ENCODE peak calls at places on chromosomes 5 and 9, in nine cellular contexts. B is tibial artery; P is CD8-positive, alpha-beta T cell; U is WERI-Rb-1; V is heart left ventricle; G is body of pancreas; E is CD4-positive, alpha-beta memory T cell; I is right lobe of liver; L is left ventricle myocardium inferior. Y is an unnamed sample.

GRCh38 chr9:137000177-137000930 is 4.0 kb upstream of the CLIC3 start:
- DNase-seq in B (no peak), P (no peak), U (no peak), V (no peak), G (no peak), E (peak; percentile 45), I (no peak), L (no peak), Y (peak; percentile 52)

GRCh38 chr5:130280528-130281217 is 376.4 kb downstream of the CHSY3 start:
- DNase-seq in B (no peak), P (no peak), U (no peak), V (no peak), G (peak; percentile 47), E (no peak), I (no peak), L (no peak), Y (no peak)

GRCh38 chr5:77163453-77163852 is 47.0 kb upstream of the PDE8B start:
- DNase-seq in B (no peak), P (no peak), U (no peak), V (no peak), G (no peak), E (no peak), I (no peak), L (no peak), Y (no peak)

GRCh38 chr9:91166796-91167366 is 194.8 kb downstream of the AUH start:
- DNase-seq in B (no peak), P (no peak), U (no peak), V (no peak), G (no peak), E (no peak), I (no peak), L (no peak), Y (no peak)

GRCh38 chr9:135904121-135904520 is 3.2 kb downstream of the CAMSAP1 start:
- DNase-seq in B (no peak), P (no peak), U (no peak), V (no peak), G (no peak), E (no peak), I (no peak), L (no peak), Y (no peak)

GRCh38 chr5:110268283-110268682 is 458.2 kb downstream of the TMEM232 start:
- DNase-seq in B (no peak), P (no peak), U (no peak), V (no peak), G (no peak), E (no peak), I (no peak), L (no peak), Y (no peak)

GRCh38 chr9:137461663-137462395 is 2.7 kb upstream of the NSMF start:
- DNase-seq in B (peak; percentile 75), P (peak; percentile 94), U (no peak), V (no peak), G (peak; percentile 52), E (peak; percentile 88), I (peak; percentile 49), L (no peak), Y (no peak)

GRCh38 chr5:150661821-150662596 is 958 bp downstream of the MYOZ3 start:
- DNase-seq in B (no peak), P (no peak), U (no peak), V (no peak), G (no peak), E (no peak), I (no peak), L (no peak), Y (no peak)

GRCh38 chr9:121576281-121577075 is 75.0 kb upstream of the DAB2IP start:
- DNase-seq in B (no peak), P (no peak), U (peak; percentile 64), V (no peak), G (no peak), E (no peak), I (no peak), L (no peak), Y (no peak)

GRCh38 chr5:147509041-147509709 is 693 bp downstream of the DPYSL3 start:
- DNase-seq in B (peak; percentile 69), P (no peak), U (peak; percentile 50), V (peak; percentile 32), G (no peak), E (no peak), I (peak; percentile 26), L (peak; percentile 26), Y (peak; percentile 19)

GRCh38 chr9:119951591-119951990 is 582.4 kb upstream of the BRINP1 start:
- DNase-seq in B (no peak), P (no peak), U (no peak), V (no peak), G (no peak), E (no peak), I (no peak), L (no peak), Y (no peak)

GRCh38 chr5:61280766-61281427 is 51.2 kb upstream of the ZSWIM6 start:
- DNase-seq in B (no peak), P (no peak), U (no peak), V (peak; percentile 74), G (peak; percentile 69), E (no peak), I (no peak), L (peak; percentile 51), Y (peak; percentile 54)

GRCh38 chr9:89022071-89022721 is 30.9 kb downstream of the S1PR3 start:
- DNase-seq in B (peak; percentile 55), P (no peak), U (no peak), V (no peak), G (peak; percentile 16), E (no peak), I (no peak), L (no peak), Y (no peak)

GRCh38 chr5:99034336-99034735 is 105.5 kb upstream of the CHD1 start:
- DNase-seq in B (no peak), P (no peak), U (peak; percentile 48), V (no peak), G (no peak), E (no peak), I (no peak), L (no peak), Y (no peak)

GRCh38 chr5:89281211-89281610 is 398.2 kb upstream of the MEF2C start:
- DNase-seq in B (no peak), P (no peak), U (peak; percentile 16), V (no peak), G (no peak), E (no peak), I (no peak), L (no peak), Y (no peak)

GRCh38 chr5:90557871-90558270 is 726 bp upstream of the ADGRV1 start:
- DNase-seq in B (no peak), P (no peak), U (no peak), V (no peak), G (no peak), E (no peak), I (no peak), L (no peak), Y (no peak)

GRCh38 chr5:90554358-90555006 is 4.1 kb upstream of the ADGRV1 start:
- DNase-seq in B (no peak), P (no peak), U (no peak), V (no peak), G (no peak), E (no peak), I (no peak), L (no peak), Y (no peak)

GRCh38 chr5:90558344-90559192 is at the start of gene ADGRV1:
- DNase-seq in B (peak; percentile 60), P (no peak), U (peak; percentile 98), V (peak; percentile 29), G (peak; percentile 95), E (peak; percentile 3), I (peak; percentile 65), L (peak; percentile 16), Y (peak; percentile 93)

GRCh38 chr5:90555666-90556065 is 2.9 kb upstream of the ADGRV1 start:
- DNase-seq in B (no peak), P (no peak), U (no peak), V (no peak), G (no peak), E (no peak), I (no peak), L (no peak), Y (no peak)

DNA sequence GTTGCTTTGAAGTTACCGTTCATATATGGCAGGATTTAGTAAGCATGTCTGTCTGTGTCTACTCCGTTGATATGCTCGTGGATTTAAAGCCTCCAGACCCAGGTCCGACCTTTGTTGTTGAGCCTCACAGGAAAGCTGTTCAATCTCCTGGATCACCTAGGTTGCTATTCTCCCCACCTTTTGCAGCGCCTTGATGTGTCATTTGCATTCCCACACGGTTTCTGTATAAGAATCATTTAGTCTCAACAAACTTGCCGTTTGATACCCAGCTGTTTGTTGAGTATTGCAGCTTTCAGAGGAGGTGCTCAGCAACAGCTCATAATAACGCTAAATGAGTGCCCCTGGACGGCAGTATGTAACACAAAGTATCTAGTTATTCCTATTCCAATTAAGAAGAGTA is 1.2 kb upstream of the ADGRV1 start:
- DNase-seq in B (no peak), P (no peak), U (no peak), V (no peak), G (no peak), E (no peak), I (no peak), L (no peak), Y (no peak)
- H3K27me3 ChIP-seq in B (peaks cover 45% of the 10 kb centered on the region), P (peaks cover 29% of the 10 kb centered on the region), U (no peaks in the 10 kb centered on the region), V (peaks cover 33% of the 10 kb centered on the region), G (no peaks in the 10 kb centered on the region), E (peaks cover 8% of the 10 kb centered on the region), I (peaks cover 21% of the 10 kb centered on the region), L (peaks cover 96% of the 10 kb centered on the region), Y (peaks cover 9% of the 10 kb centered on the region)

GRCh38 chr5:101658433-101658832 is 637.7 kb downstream of the SLCO4C1 start:
- DNase-seq in B (no peak), P (no peak), U (no peak), V (no peak), G (no peak), E (no peak), I (no peak), L (no peak), Y (no peak)

GRCh38 chr5:101664071-101664791 is 631.9 kb downstream of the SLCO4C1 start:
- DNase-seq in B (no peak), P (no peak), U (no peak), V (no peak), G (no peak), E (no peak), I (no peak), L (no peak), Y (no peak)

GRCh38 chr5:101663543-101663942 is 632.5 kb downstream of the SLCO4C1 start:
- DNase-seq in B (no peak), P (no peak), U (no peak), V (no peak), G (no peak), E (no peak), I (no peak), L (no peak), Y (no peak)

GRCh38 chr5:101662263-101662662 is 633.8 kb downstream of the SLCO4C1 start:
- DNase-seq in B (no peak), P (no peak), U (no peak), V (no peak), G (no peak), E (no peak), I (no peak), L (no peak), Y (no peak)
- H3K27me3 ChIP-seq in B (no peaks in the 10 kb centered on the region), P (no peaks in the 10 kb centered on the region), U (no peaks in the 10 kb centered on the region), V (no peaks in the 10 kb centered on the region), G (no peaks in the 10 kb centered on the region), E (no peaks in the 10 kb centered on the region), I (no peaks in the 10 kb centered on the region), L (no peaks in the 10 kb centered on the region), Y (no peaks in the 10 kb centered on the region)

GRCh38 chr5:135541969-135542502 is 6.3 kb upstream of the NEUROG1 start:
- DNase-seq in B (no peak), P (no peak), U (no peak), V (no peak), G (no peak), E (no peak), I (no peak), L (no peak), Y (no peak)
- H3K27me3 ChIP-seq in B (peaks cover 82% of the 10 kb centered on the region), P (peaks cover 26% of the 10 kb centered on the region), U (no peaks in the 10 kb centered on the region), V (peaks cover 75% of the 10 kb centered on the region), G (peaks cover 22% of the 10 kb centered on the region), E (peaks cover 28% of the 10 kb centered on the region), I (peaks cover 17% of the 10 kb centered on the region), L (peaks cover 100% of the 10 kb centered on the region), Y (peaks cover 14% of the 10 kb centered on the region)

GRCh38 chr9:78539188-78539587 is 242.3 kb downstream of the PSAT1 start:
- DNase-seq in B (no peak), P (no peak), U (no peak), V (no peak), G (no peak), E (no peak), I (no peak), L (no peak), Y (no peak)
- H3K27me3 ChIP-seq in B (no peaks in the 10 kb centered on the region), P (no peaks in the 10 kb centered on the region), U (no peaks in the 10 kb centered on the region), V (no peaks in the 10 kb centered on the region), G (no peaks in the 10 kb centered on the region), E (no peaks in the 10 kb centered on the region), I (no peaks in the 10 kb centered on the region), L (no peaks in the 10 kb centered on the region), Y (no peaks in the 10 kb centered on the region)